ENCODE peak calls at places on chromosomes 5 and 9, in nine cellular contexts. R is CD4-positive, alpha-beta memory T cell; T is neural progenitor cell; V is pancreas; C is GM23248; M is keratinocyte; F is HCT116; X is GM23338; H is DND-41. A is an unnamed sample. For H3K27me3 and H3K4me1, the result is how much of the 10 kb centered on the place peaks cover.

GRCh38 chr5:108748010-108748353 is 285 bp downstream of the FER start:
- DNase-seq in R (no peak), T (no peak), V (no peak), C (no peak), M (no peak), F (no peak), X (no peak), H (no peak), A (no peak)

GRCh38 chr5:180790020-180790419 is 12.6 kb downstream of the MGAT1 start:
- DNase-seq in R (no peak), T (peak), V (peak), C (no peak), M (no peak), F (no peak), X (peak), H (peak), A (no peak)

GRCh38 chr5:96861044-96861443 is 15.3 kb upstream of the ERAP2 start:
- DNase-seq in R (no peak), T (peak), V (no peak), C (no peak), M (no peak), F (no peak), X (no peak), H (peak), A (no peak)

GRCh38 chr5:40700116-40700822 is 20.6 kb downstream of the PTGER4 start:
- DNase-seq in R (no peak), T (no peak), V (no peak), C (no peak), M (no peak), F (no peak), X (no peak), H (no peak), A (no peak)

GRCh38 chr9:23829580-23830458 is 3.8 kb upstream of the ELAVL2 start:
- DNase-seq in R (no peak), T (peak), V (no peak), C (peak), M (no peak), F (no peak), X (peak), H (no peak), A (no peak)

GRCh38 chr5:120254385-120254784 is 209.7 kb upstream of the PRR16 start:
- DNase-seq in R (no peak), T (no peak), V (no peak), C (no peak), M (no peak), F (no peak), X (peak), H (no peak), A (no peak)

GRCh38 chr5:74201334-74202081 is 439.0 kb downstream of the ENC1 start:
- DNase-seq in R (no peak), T (no peak), V (peak), C (peak), M (no peak), F (no peak), X (no peak), H (no peak), A (no peak)

GRCh38 chr5:15499528-15500325 is at the start of gene FBXL7:
- DNase-seq in R (no peak), T (peak), V (peak), C (peak), M (no peak), F (no peak), X (peak), H (peak), A (no peak)

GRCh38 chr5:129724647-129725046 is 23.2 kb upstream of the MINAR2 start:
- DNase-seq in R (no peak), T (no peak), V (no peak), C (no peak), M (no peak), F (no peak), X (peak), H (no peak), A (peak)

GRCh38 chr9:106859957-106860715 is 2.8 kb upstream of the ZNF462 start:
- DNase-seq in R (no peak), T (peak), V (peak), C (no peak), M (no peak), F (peak), X (peak), H (no peak), A (peak)

GRCh38 chr5:160508780-160509361 is 87.2 kb downstream of the PTTG1 start:
- DNase-seq in R (peak), T (peak), V (no peak), C (peak), M (peak), F (peak), X (peak), H (peak), A (peak)

GRCh38 chr9:6034954-6035353 is 19.5 kb upstream of the RANBP6 start:
- DNase-seq in R (no peak), T (no peak), V (no peak), C (peak), M (no peak), F (no peak), X (no peak), H (no peak), A (no peak)

GRCh38 chr5:90875456-90875855 is 316.9 kb downstream of the ADGRV1 start:
- DNase-seq in R (no peak), T (no peak), V (no peak), C (no peak), M (no peak), F (no peak), X (no peak), H (no peak), A (no peak)

GRCh38 chr5:15383469-15383868 is 116.5 kb upstream of the FBXL7 start:
- DNase-seq in R (no peak), T (peak), V (no peak), C (peak), M (no peak), F (no peak), X (peak), H (peak), A (peak)

GRCh38 chr5:83921794-83922193 is 201.1 kb upstream of the HAPLN1 start:
- DNase-seq in R (no peak), T (no peak), V (no peak), C (no peak), M (no peak), F (no peak), X (no peak), H (no peak), A (no peak)

GRCh38 chr9:13131396-13131795 is 148.1 kb downstream of the MPDZ start:
- DNase-seq in R (no peak), T (no peak), V (no peak), C (no peak), M (no peak), F (no peak), X (no peak), H (no peak), A (no peak)

GRCh38 chr9:11328326-11328725 is 715.5 kb upstream of the PTPRD start:
- DNase-seq in R (no peak), T (no peak), V (no peak), C (no peak), M (no peak), F (no peak), X (no peak), H (no peak), A (no peak)

GRCh38 chr5:105735704-105736103 is 1935.0 kb downstream of the EFNA5 start:
- DNase-seq in R (no peak), T (no peak), V (no peak), C (no peak), M (no peak), F (no peak), X (no peak), H (no peak), A (no peak)

GRCh38 chr9:115980502-115980901 is 173.1 kb upstream of the PAPPA start:
- DNase-seq in R (no peak), T (no peak), V (no peak), C (no peak), M (no peak), F (no peak), X (no peak), H (no peak), A (no peak)

GRCh38 chr5:54867310-54867944 is 118.0 kb downstream of the ESM1 start:
- DNase-seq in R (peak), T (peak), V (no peak), C (peak), M (no peak), F (peak), X (peak), H (no peak), A (no peak)

GRCh38 chr5:58317009-58317408 is 142.9 kb downstream of the PLK2 start:
- DNase-seq in R (no peak), T (no peak), V (no peak), C (no peak), M (no peak), F (no peak), X (no peak), H (no peak), A (no peak)

GRCh38 chr5:122237906-122238305 is 74.1 kb upstream of the SNCAIP start:
- DNase-seq in R (no peak), T (no peak), V (no peak), C (no peak), M (no peak), F (no peak), X (no peak), H (no peak), A (no peak)

GRCh38 chr5:73135429-73136276 is 15.3 kb downstream of the TMEM171 start:
- DNase-seq in R (no peak), T (peak), V (no peak), C (peak), M (no peak), F (peak), X (peak), H (peak), A (no peak)

GRCh38 chr5:97112212-97112611 is 30.2 kb downstream of the LIX1 start:
- DNase-seq in R (no peak), T (no peak), V (no peak), C (no peak), M (no peak), F (no peak), X (no peak), H (no peak), A (no peak)

GRCh38 chr9:112048924-112049785 is 125.9 kb downstream of the SUSD1 start:
- DNase-seq in R (no peak), T (no peak), V (no peak), C (peak), M (no peak), F (no peak), X (no peak), H (no peak), A (no peak)

GRCh38 chr9:18824095-18824666 is 208.8 kb downstream of the SAXO1 start:
- DNase-seq in R (no peak), T (no peak), V (no peak), C (peak), M (no peak), F (no peak), X (peak), H (no peak), A (no peak)

DNA sequence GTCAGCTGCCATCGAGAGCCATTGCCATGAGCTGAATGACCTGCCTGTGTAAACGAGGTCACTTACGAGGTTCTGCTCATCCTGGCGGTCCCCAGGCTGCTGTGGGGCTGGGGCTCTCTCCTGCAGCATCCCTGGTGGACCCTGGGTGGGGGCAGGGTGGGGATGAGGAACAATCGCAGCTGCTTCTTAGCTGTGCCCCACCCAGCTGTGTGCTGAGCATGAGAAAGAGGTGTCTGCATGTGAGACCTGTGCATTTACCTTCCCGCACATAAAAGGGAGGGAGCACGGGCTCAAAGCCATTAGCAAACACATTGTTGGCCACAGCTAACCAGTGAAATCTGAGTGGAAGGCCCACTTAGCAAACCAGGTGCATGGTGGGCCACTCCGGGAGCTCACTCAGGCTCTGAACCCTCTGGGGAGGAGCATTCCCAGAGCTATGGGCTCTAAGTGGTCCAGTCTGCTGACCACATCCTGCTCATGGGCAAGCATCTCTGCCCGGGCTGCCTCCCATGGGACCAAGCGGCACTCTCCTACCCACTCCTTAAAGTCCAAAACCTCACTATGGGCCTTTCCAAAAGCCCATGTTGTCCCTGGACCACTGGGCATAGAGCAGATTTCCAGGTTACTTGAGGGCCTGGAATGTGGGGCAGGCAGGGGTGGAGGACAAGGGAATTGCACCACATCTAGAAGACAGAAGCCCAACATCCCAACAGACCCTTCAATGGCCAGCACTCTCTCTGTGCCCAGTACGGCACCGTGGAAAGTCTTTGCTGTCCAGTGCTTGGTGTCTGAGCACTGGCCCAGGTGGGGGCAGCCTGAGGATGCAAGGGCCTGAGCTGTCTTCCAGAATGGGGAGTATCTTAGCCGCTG is 41.1 kb upstream of the OLFM1 start:
- DNase-seq in R (no peak), T (no peak), V (no peak), C (no peak), M (no peak), F (no peak), X (no peak), H (no peak), A (no peak)
- H3K27me3 ChIP-seq in R (under half), T (under half), V (under half), C (under half), M (under half), F (under half), X (under half), H (under half), A (under half)

DNA sequence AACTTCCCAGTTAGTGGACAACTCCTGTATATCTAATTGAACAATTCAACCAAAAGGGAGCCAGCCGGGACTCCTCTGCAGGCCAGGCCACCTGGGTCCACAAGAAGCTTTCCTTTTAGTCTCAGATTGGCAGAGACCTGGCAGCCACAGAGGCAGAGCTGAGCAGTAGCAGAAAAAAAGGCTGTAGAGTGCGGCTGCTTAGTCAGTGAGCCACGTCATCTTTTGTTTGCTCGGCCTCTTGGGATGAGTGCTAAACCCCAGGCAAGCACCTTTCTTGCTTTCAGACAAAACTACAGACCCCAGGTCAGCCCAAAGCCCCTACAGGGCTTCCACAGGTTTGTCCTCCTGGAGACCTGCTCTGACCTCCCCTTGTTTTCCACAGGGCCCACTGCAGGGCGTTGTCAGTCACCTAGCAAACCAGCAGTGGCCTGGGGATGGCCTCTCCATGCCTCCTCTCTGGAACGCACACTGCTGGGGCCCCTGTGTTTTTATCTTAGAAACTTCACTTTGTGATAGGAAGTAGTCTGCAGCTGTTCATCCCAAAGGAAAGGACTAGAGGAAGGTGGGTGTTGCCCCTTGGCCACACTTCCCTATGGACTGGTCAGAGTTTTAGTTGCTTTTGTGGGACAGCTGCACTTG is 49.9 kb downstream of the SHB start:
- DNase-seq in R (no peak), T (peak), V (no peak), C (peak), M (no peak), F (no peak), X (no peak), H (no peak), A (no peak)
- H3K4me1 ChIP-seq in R (under half), T (half or more), V (half or more), C (half or more), M (half or more), F (under half), X (half or more), H (under half), A (under half)

GRCh38 chr5:141825241-141825671 is 53.0 kb downstream of the PCDH1 start:
- DNase-seq in R (no peak), T (no peak), V (no peak), C (no peak), M (no peak), F (no peak), X (peak), H (no peak), A (no peak)

GRCh38 chr5:141824717-141825116 is 53.5 kb downstream of the PCDH1 start:
- DNase-seq in R (no peak), T (no peak), V (no peak), C (no peak), M (no peak), F (no peak), X (no peak), H (no peak), A (no peak)

GRCh38 chr5:141823056-141823455 is 55.2 kb downstream of the PCDH1 start:
- DNase-seq in R (no peak), T (no peak), V (no peak), C (no peak), M (no peak), F (no peak), X (no peak), H (no peak), A (no peak)

GRCh38 chr5:141821430-141821925 is 56.7 kb downstream of the PCDH1 start:
- DNase-seq in R (no peak), T (peak), V (no peak), C (peak), M (no peak), F (peak), X (peak), H (no peak), A (no peak)

DNA sequence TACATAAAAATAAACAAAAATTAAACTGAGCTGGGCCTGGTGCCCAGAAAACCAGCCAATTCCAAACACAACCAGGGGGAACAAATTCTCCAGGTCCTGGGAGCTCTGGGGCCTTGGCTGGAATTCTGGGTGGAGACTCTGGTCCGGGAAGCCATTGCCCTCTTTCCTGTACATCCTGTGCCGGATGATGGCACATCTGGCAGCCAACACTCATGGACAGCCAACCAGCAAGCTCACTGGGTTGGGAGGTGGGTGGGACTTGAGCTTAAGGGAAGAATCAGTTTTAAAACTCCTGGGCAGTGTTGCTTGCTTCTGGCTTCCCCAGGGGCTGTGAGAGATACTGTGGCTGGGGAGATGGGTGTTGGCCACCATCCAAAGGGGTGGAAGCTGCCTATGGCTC is 56.1 kb downstream of the PCDH1 start:
- DNase-seq in R (no peak), T (no peak), V (no peak), C (peak), M (no peak), F (no peak), X (peak), H (no peak), A (no peak)
- H3K27me3 ChIP-seq in R (under half), T (under half), V (under half), C (under half), M (under half), F (under half), X (under half), H (under half), A (under half)

GRCh38 chr5:78593465-78593864 is 55.1 kb downstream of the LHFPL2 start:
- DNase-seq in R (no peak), T (no peak), V (no peak), C (no peak), M (no peak), F (no peak), X (no peak), H (no peak), A (no peak)
- H3K4me1 ChIP-seq in R (under half), T (under half), V (half or more), C (half or more), M (under half), F (half or more), X (under half), H (under half), A (under half)

GRCh38 chr9:132415181-132415580 is 5.2 kb downstream of the CFAP77 start:
- DNase-seq in R (no peak), T (no peak), V (no peak), C (no peak), M (no peak), F (no peak), X (no peak), H (no peak), A (no peak)
- H3K27me3 ChIP-seq in R (under half), T (half or more), V (under half), C (half or more), M (half or more), F (under half), X (under half), H (under half), A (under half)

GRCh38 chr9:130034570-130034969 is 8.4 kb downstream of the FNBP1 start:
- DNase-seq in R (no peak), T (no peak), V (no peak), C (peak), M (no peak), F (no peak), X (no peak), H (no peak), A (no peak)
- H3K4me1 ChIP-seq in R (half or more), T (under half), V (under half), C (under half), M (under half), F (under half), X (under half), H (half or more), A (under half)

GRCh38 chr9:135300346-135301141 is 179.0 kb upstream of the PPP1R26 start:
- DNase-seq in R (no peak), T (no peak), V (peak), C (no peak), M (no peak), F (no peak), X (no peak), H (no peak), A (no peak)

GRCh38 chr9:135303865-135304499 is 175.6 kb upstream of the PPP1R26 start:
- DNase-seq in R (no peak), T (no peak), V (no peak), C (no peak), M (no peak), F (no peak), X (no peak), H (no peak), A (no peak)

GRCh38 chr9:135303280-135303647 is 176.3 kb upstream of the PPP1R26 start:
- DNase-seq in R (no peak), T (no peak), V (no peak), C (no peak), M (no peak), F (no peak), X (no peak), H (no peak), A (no peak)

GRCh38 chr9:135301271-135302263 is 178.0 kb upstream of the PPP1R26 start:
- DNase-seq in R (no peak), T (no peak), V (peak), C (no peak), M (no peak), F (no peak), X (no peak), H (no peak), A (no peak)

GRCh38 chr9:135302329-135303279 is 177.0 kb upstream of the PPP1R26 start:
- DNase-seq in R (no peak), T (no peak), V (no peak), C (no peak), M (no peak), F (no peak), X (no peak), H (no peak), A (no peak)
- H3K27me3 ChIP-seq in R (under half), T (under half), V (under half), C (under half), M (under half), F (under half), X (under half), H (under half), A (under half)

DNA sequence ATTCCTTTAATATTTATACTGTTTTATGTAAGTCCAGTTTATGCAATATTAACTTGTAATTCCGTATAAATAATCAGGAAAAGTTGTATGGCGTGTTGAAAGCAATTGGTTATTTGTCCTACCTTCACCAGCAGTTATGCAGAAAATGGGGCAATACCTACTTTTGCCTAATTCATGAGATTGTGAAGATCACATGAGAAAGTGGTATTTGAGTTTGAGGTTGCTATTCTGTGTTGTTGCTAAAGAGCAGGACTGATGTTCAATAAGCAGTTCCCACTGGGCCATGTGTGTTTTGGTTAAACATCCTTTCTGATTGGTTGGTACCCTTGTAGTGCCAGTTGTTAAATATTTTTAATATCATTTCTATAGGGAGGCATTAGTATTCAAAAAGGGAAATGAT is 3.2 kb downstream of the TGFBR1 start:
- DNase-seq in R (no peak), T (no peak), V (no peak), C (no peak), M (no peak), F (no peak), X (no peak), H (no peak), A (no peak)
- H3K4me1 ChIP-seq in R (half or more), T (under half), V (under half), C (half or more), M (under half), F (under half), X (half or more), H (half or more), A (under half)

GRCh38 chr5:135460246-135461033 is 8.3 kb upstream of the TIFAB start:
- DNase-seq in R (no peak), T (no peak), V (peak), C (no peak), M (no peak), F (no peak), X (no peak), H (no peak), A (no peak)
- H3K27me3 ChIP-seq in R (under half), T (half or more), V (under half), C (under half), M (under half), F (under half), X (under half), H (under half), A (under half)